ENCODE peak calls at places on chromosomes 12 and 14, in five cellular contexts. U, Z, B, F and I are unnamed samples.

GRCh38 chr12:87679262-87679661 is 349.9 kb downstream of the C12orf50 start:
- DNase-seq in U (no peak), Z (no peak), B (no peak), F (no peak), I (no peak)

GRCh38 chr12:54051081-54051912 is 2.3 kb upstream of the HOXC4 start:
- DNase-seq in U (no peak), Z (no peak), B (no peak), F (no peak), I (no peak)

GRCh38 chr12:111936869-111937268 is 76.1 kb downstream of the TMEM116 start:
- DNase-seq in U (no peak), Z (no peak), B (no peak), F (no peak), I (no peak)

GRCh38 chr12:28893365-28893764 is 255.7 kb upstream of the FAR2 start:
- DNase-seq in U (no peak), Z (no peak), B (no peak), F (no peak), I (no peak)

GRCh38 chr14:104477804-104478375 is 101.7 kb upstream of the C14orf180 start:
- DNase-seq in U (no peak), Z (no peak), B (no peak), F (no peak), I (no peak)

GRCh38 chr12:132413931-132414588 is 75.9 kb upstream of the FBRSL1 start:
- DNase-seq in U (no peak), Z (no peak), B (peak; percentile 35), F (no peak), I (peak; percentile 52)

GRCh38 chr14:23118506-23119361 is at the start of gene CEBPE:
- DNase-seq in U (no peak), Z (no peak), B (no peak), F (no peak), I (no peak)

GRCh38 chr14:105141486-105142281 is 26.9 kb downstream of the JAG2 start:
- DNase-seq in U (no peak), Z (no peak), B (no peak), F (no peak), I (no peak)

GRCh38 chr12:106586803-106587684 is 4.2 kb downstream of the RFX4 start:
- DNase-seq in U (no peak), Z (no peak), B (no peak), F (no peak), I (no peak)

GRCh38 chr12:120625557-120626419 is 14.6 kb upstream of the CABP1 start:
- DNase-seq in U (no peak), Z (no peak), B (no peak), F (no peak), I (no peak)

GRCh38 chr12:94150483-94151225 is 2.3 kb downstream of the PLXNC1 start:
- DNase-seq in U (no peak), Z (no peak), B (peak; percentile 75), F (peak; percentile 31), I (no peak)
- H3K4me3 ChIP-seq in U (no peak overlapping the region), Z (peak overlapping the region; percentile 22), B (peak overlapping the region; percentile 84), F (peak overlapping the region; percentile 53), I (no peak overlapping the region)

GRCh38 chr14:61765225-61765943 is 3.2 kb downstream of the SNAPC1 start:
- DNase-seq in U (no peak), Z (no peak), B (no peak), F (no peak), I (no peak)
- H3K27ac ChIP-seq in U (no peak overlapping the region), Z (no peak overlapping the region), B (no peak overlapping the region), F (no peak overlapping the region), I (no peak overlapping the region)

GRCh38 chr12:8909752-8910151 is 4.6 kb upstream of the PHC1 start:
- DNase-seq in U (no peak), Z (no peak), B (no peak), F (no peak), I (no peak)

GRCh38 chr12:8904665-8905064 is 9.6 kb upstream of the PHC1 start:
- DNase-seq in U (no peak), Z (no peak), B (no peak), F (no peak), I (no peak)

GRCh38 chr12:8906781-8907180 is 7.5 kb upstream of the PHC1 start:
- DNase-seq in U (no peak), Z (no peak), B (no peak), F (no peak), I (no peak)

GRCh38 chr12:8907513-8907912 is 6.8 kb upstream of the PHC1 start:
- DNase-seq in U (no peak), Z (no peak), B (no peak), F (no peak), I (no peak)

DNA sequence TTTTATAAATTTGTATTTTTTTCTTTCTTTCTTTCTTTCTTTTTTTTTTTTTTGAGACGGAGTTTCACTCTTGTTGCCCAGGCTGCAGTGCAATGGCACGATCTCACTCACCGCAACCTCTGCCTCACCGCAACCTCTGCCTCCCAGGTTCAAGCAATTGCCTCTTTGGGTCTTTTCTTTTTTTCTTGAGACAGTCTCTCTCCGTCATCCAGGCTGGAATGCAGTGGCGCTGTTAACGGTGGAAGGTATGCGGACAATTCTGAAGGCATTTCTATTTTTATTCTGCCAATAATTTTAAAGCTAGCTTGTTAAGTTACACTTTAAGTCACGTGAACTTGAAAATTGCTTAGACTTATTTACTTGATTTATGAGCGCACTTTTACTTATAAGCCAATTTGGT is 8.8 kb upstream of the PHC1 start:
- DNase-seq in U (no peak), Z (no peak), B (no peak), F (no peak), I (no peak)
- H3K4me3 ChIP-seq in U (no peak overlapping the region), Z (no peak overlapping the region), B (no peak overlapping the region), F (no peak overlapping the region), I (no peak overlapping the region)

GRCh38 chr12:57011438-57012424 is 4.6 kb downstream of the TAC3 start:
- DNase-seq in U (no peak), Z (no peak), B (no peak), F (no peak), I (no peak)
- H3K27ac ChIP-seq in U (no peak overlapping the region), Z (no peak overlapping the region), B (no peak overlapping the region), F (no peak overlapping the region), I (no peak overlapping the region)

GRCh38 chr14:95577067-95577800 is 42.4 kb downstream of the GLRX5 start:
- DNase-seq in U (no peak), Z (no peak), B (no peak), F (no peak), I (no peak)
- H3K4me3 ChIP-seq in U (no peak overlapping the region), Z (no peak overlapping the region), B (no peak overlapping the region), F (no peak overlapping the region), I (no peak overlapping the region)

GRCh38 chr14:71758198-71758955 is 173.9 kb upstream of the RGS6 start:
- DNase-seq in U (no peak), Z (no peak), B (no peak), F (no peak), I (peak; percentile 59)
- H3K27ac ChIP-seq in U (no peak overlapping the region), Z (no peak overlapping the region), B (no peak overlapping the region), F (no peak overlapping the region), I (no peak overlapping the region)

GRCh38 chr12:110677206-110677911 is 11.6 kb downstream of the HVCN1 start:
- DNase-seq in U (peak; percentile 34), Z (no peak), B (peak; percentile 14), F (no peak), I (peak; percentile 78)

GRCh38 chr12:110679201-110679600 is 9.7 kb downstream of the HVCN1 start:
- DNase-seq in U (no peak), Z (no peak), B (no peak), F (no peak), I (no peak)

GRCh38 chr12:110680032-110680431 is 8.9 kb downstream of the HVCN1 start:
- DNase-seq in U (no peak), Z (no peak), B (no peak), F (no peak), I (no peak)

GRCh38 chr12:110676171-110676570 is 12.7 kb downstream of the HVCN1 start:
- DNase-seq in U (no peak), Z (no peak), B (no peak), F (no peak), I (no peak)

GRCh38 chr12:110677982-110678381 is 10.9 kb downstream of the HVCN1 start:
- DNase-seq in U (no peak), Z (no peak), B (no peak), F (no peak), I (no peak)
- H3K4me3 ChIP-seq in U (no peak overlapping the region), Z (no peak overlapping the region), B (no peak overlapping the region), F (no peak overlapping the region), I (no peak overlapping the region)